ENCODE peak calls at places on chromosomes 2 and 18, in five cellular contexts. H, P, N, F and Z are unnamed samples. For H3K27me3, the result is how much of the 10 kb centered on the place peaks cover.

GRCh38 chr2:112884869-112885502 is 26.0 kb upstream of the IL37 start:
- DNase-seq in H (peak), P (no peak), N (no peak), F (no peak), Z (peak)

GRCh38 chr2:66427219-66427768 is 7.6 kb upstream of the MEIS1 start:
- DNase-seq in H (no peak), P (no peak), N (no peak), F (no peak), Z (no peak)

GRCh38 chr2:74815955-74816354 is 18.0 kb upstream of the HK2 start:
- DNase-seq in H (no peak), P (no peak), N (no peak), F (no peak), Z (no peak)

GRCh38 chr2:95006661-95007060 is 18.8 kb upstream of the MAL start:
- DNase-seq in H (no peak), P (no peak), N (no peak), F (no peak), Z (no peak)

GRCh38 chr2:207993141-207993763 is 32.1 kb downstream of the PLEKHM3 start:
- DNase-seq in H (no peak), P (no peak), N (no peak), F (peak), Z (no peak)

GRCh38 chr2:98191880-98192279 is 104.9 kb downstream of the VWA3B start:
- DNase-seq in H (no peak), P (no peak), N (no peak), F (no peak), Z (no peak)

GRCh38 chr2:68318686-68319396 is 908 bp downstream of the CNRIP1 start:
- DNase-seq in H (peak), P (peak), N (no peak), F (no peak), Z (peak)

GRCh38 chr18:59631583-59632181 is 65.5 kb downstream of the CCBE1 start:
- DNase-seq in H (no peak), P (no peak), N (no peak), F (peak), Z (no peak)

GRCh38 chr2:128494640-128495321 is 176.1 kb upstream of the HS6ST1 start:
- DNase-seq in H (no peak), P (peak), N (no peak), F (no peak), Z (no peak)

GRCh38 chr2:106278477-106278876 is 84.4 kb upstream of the UXS1 start:
- DNase-seq in H (no peak), P (no peak), N (no peak), F (no peak), Z (no peak)

GRCh38 chr2:96412307-96413066 is 76.9 kb downstream of the NCAPH start:
- DNase-seq in H (no peak), P (no peak), N (no peak), F (no peak), Z (no peak)
- H3K4me3 ChIP-seq in H (peak), P (peak), N (peak), F (peak), Z (peak)

DNA sequence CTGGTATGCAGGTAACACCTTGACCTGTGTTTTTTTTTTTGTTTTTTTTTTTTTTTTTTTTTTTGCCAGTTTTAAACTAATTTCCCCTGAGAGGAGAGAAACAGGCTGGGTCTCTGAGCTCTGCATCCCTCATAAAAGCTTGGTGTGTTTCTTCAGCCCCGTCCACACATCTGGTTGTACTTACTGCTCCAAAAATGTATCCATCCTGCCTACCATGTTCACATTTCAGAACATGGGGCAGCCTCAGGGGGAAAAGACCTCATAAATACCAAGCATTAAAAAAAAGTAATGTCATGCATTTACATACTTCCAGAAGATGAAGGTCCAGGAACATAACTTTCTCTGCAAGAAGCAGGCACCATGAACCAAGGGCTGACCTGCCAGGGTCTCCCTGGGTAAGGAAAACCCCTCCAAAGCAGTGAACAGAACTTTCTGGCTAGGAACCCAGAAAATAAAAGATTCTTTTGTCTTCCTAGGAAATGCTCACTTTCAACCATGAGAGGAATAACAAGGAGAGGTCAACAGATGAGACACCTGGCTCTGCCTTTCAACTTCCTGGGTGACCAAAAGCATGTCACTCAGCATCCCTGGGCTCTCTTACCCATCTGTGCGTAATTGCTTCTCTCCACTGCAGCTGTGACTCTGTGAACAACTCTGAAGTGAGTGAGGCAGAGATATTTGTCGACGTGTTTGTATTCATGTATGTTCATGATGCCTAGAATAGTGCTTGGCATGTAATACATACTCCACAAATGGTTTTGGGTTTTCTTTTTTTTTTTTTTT is 118.6 kb downstream of the MCFD2 start:
- DNase-seq in H (no peak), P (no peak), N (no peak), F (no peak), Z (no peak)
- H3K27me3 ChIP-seq in H (under half), P (under half), N (under half), F (under half), Z (under half)

DNA sequence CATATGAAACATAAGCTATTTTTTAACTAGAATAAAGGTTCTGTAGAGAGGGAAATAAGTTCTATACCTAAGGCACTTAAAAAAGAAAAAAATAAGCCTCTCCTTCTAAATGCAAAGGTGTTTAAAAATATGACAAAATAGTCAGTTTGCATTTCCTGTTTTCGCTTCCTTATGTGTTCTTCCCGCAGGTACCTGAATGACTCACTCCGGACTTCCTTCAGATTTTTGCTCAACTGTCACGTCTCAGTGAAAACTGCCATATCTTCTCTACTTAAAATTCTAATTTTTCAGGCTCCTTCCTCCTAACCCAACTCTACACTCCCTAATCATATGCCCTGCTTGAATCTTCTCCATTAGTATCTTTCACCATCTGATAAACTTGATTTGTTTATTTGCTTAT is 1333.1 kb downstream of the LRP1B start:
- DNase-seq in H (no peak), P (no peak), N (no peak), F (no peak), Z (no peak)
- TF ChIP-seq POLR2A in H (no peak), P (no peak), N (no peak), F (no peak), Z (no peak)

GRCh38 chr2:233084488-233084887 is 24.3 kb downstream of the INPP5D start:
- DNase-seq in H (peak), P (no peak), N (no peak), F (no peak), Z (peak)
- H3K4me3 ChIP-seq in H (no peak), P (no peak), N (no peak), F (no peak), Z (no peak)

DNA sequence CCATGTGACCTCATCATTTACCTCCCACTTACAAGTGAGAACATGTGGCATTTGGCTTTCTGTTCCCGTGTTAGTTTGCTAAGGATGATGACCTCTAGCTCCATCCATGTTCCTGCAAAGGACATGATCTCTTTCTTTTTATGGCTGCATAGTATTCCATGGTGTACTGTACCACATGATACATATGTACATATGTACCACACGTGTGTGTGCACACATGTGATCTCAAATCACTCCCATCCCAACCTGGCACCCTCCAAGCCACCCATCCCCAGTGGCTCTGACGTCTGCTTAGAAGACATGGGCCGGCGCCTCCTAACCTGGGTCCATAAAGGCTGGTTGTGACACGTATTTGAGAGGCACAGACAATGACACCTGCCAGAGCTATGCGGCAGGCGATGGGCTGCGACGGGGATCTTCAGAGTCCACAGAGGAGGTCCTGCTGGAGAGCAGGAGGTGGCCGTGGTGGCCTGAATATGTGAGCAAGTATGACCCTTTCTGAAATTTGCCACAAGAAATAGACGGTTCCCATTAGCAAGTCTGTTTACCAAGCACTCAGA is 8.8 kb upstream of the SALL3 start:
- DNase-seq in H (no peak), P (no peak), N (no peak), F (no peak), Z (no peak)
- H3K27me3 ChIP-seq in H (half or more), P (under half), N (under half), F (under half), Z (under half)

GRCh38 chr2:239396881-239397681 is 3.7 kb downstream of the HDAC4 start:
- DNase-seq in H (peak), P (no peak), N (no peak), F (no peak), Z (no peak)
- TF ChIP-seq POLR2A in H (no peak), P (no peak), N (no peak), F (no peak), Z (no peak)

GRCh38 chr2:64607381-64607780 is 46.3 kb downstream of the SERTAD2 start:
- DNase-seq in H (no peak), P (no peak), N (no peak), F (no peak), Z (no peak)

GRCh38 chr2:64606495-64607363 is 47.0 kb downstream of the SERTAD2 start:
- DNase-seq in H (peak), P (peak), N (peak), F (no peak), Z (peak)

GRCh38 chr2:64610456-64610855 is 43.3 kb downstream of the SERTAD2 start:
- DNase-seq in H (no peak), P (no peak), N (no peak), F (no peak), Z (no peak)

GRCh38 chr2:64609229-64609994 is 44.3 kb downstream of the SERTAD2 start:
- DNase-seq in H (peak), P (peak), N (no peak), F (peak), Z (peak)

DNA sequence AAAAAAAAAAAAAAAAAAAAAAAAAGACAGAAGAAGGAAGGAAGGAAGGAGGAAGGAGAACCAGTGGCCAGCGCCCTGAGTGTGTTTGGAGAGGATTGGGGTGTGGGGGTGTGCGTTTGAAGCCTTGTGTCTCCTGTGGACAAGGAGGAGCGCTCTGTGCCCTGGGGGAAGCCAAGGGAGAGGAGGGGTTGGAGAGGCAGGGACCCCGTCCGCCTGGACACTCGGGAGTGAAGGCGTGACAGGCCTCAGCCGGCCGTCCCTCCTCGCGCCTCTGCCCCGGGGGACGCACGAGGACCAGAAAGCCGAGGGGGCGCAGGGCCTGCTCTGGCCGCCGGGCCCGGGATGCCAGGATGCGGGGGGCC is 44.9 kb downstream of the SERTAD2 start:
- DNase-seq in H (no peak), P (no peak), N (no peak), F (no peak), Z (no peak)
- H3K4me3 ChIP-seq in H (peak), P (peak), N (peak), F (peak), Z (peak)